ENCODE peak calls at places on chromosomes 16 and 17, in six cellular contexts. E is HL-60; P is K562; S is stimulated activated CD4-positive, alpha-beta T cell treated with anti-CD3 and anti-CD28 coated beads, Interleukin-1b, Interleukin-23, amount 100 ng/mL, for 1 hour; J is NCI-H1105 treated with DMSO at 0.1 percent for 48 hours; R is fibroblast of gingiva. M is an unnamed sample.
A peak's percentile ranks its signal among the peaks of the same experiment; 100 is the strongest.

GRCh38 chr17:77842148-77842905 is 116.2 kb upstream of the TNRC6C start:
- DNase-seq in R (no peak), P (no peak), S (no peak), E (no peak), J (no peak), M (no peak)

GRCh38 chr16:928526-928925 is 42.3 kb downstream of the LMF1 start:
- DNase-seq in S (no peak), E (no peak), R (no peak), J (no peak), P (no peak), M (no peak)

GRCh38 chr16:14682121-14682520 is 12.0 kb downstream of the PLA2G10 start:
- DNase-seq in E (no peak), P (no peak), S (no peak), R (no peak), J (no peak), M (no peak)

GRCh38 chr17:40072481-40073346 is 9.9 kb downstream of the THRA start:
- DNase-seq in S (no peak), E (no peak), J (no peak), P (peak; percentile 76), R (peak; percentile 30), M (no peak)

GRCh38 chr17:38743556-38744171 is 4.5 kb downstream of the PCGF2 start:
- DNase-seq in J (peak; percentile 79), S (no peak), P (no peak), E (no peak), R (no peak), M (no peak)

GRCh38 chr16:84922351-84923135 is 88.8 kb downstream of the ZDHHC7 start:
- DNase-seq in E (no peak), S (no peak), J (peak; percentile 22), R (no peak), P (no peak), M (no peak)

GRCh38 chr17:40450175-40450574 is 6.9 kb downstream of the IGFBP4 start:
- DNase-seq in S (no peak), E (peak; percentile 56), J (peak; percentile 16), R (peak; percentile 61), P (peak; percentile 78), M (peak; percentile 73)

GRCh38 chr17:39143552-39144093 is 7.8 kb downstream of the PLXDC1 start:
- DNase-seq in P (no peak), J (no peak), E (no peak), S (no peak), R (no peak), M (no peak)

GRCh38 chr16:67210069-67210937 is 11.4 kb downstream of the ELMO3 start:
- DNase-seq in E (no peak), P (no peak), R (no peak), S (no peak), J (no peak), M (no peak)

GRCh38 chr17:9443811-9444210 is 131.8 kb downstream of the STX8 start:
- DNase-seq in R (no peak), P (no peak), S (no peak), E (no peak), J (no peak), M (no peak)

GRCh38 chr17:14866266-14866665 is 398.9 kb downstream of the PMP22 start:
- DNase-seq in R (peak; percentile 70), J (no peak), E (no peak), S (no peak), P (no peak), M (no peak)

GRCh38 chr16:23072769-23073549 is 76.3 kb downstream of the USP31 start:
- DNase-seq in J (no peak), E (no peak), P (peak; percentile 19), R (no peak), S (no peak), M (no peak)

GRCh38 chr16:66741971-66742396 is 9.4 kb downstream of the DYNC1LI2 start:
- DNase-seq in E (no peak), S (no peak), P (no peak), J (no peak), R (no peak), M (no peak)

GRCh38 chr17:53721101-53721500 is 101.6 kb upstream of the KIF2B start:
- DNase-seq in S (no peak), P (no peak), E (no peak), R (no peak), J (no peak), M (no peak)

GRCh38 chr16:74297296-74297665 is 667 bp downstream of the PSMD7 start:
- DNase-seq in J (no peak), R (peak; percentile 16), P (no peak), E (no peak), S (no peak), M (peak; percentile 41)

GRCh38 chr16:35405547-35405946 is 1946.1 kb downstream of the TP53TG3F start:
- DNase-seq in J (no peak), E (no peak), P (no peak), R (no peak), S (no peak), M (no peak)

GRCh38 chr16:77949445-77949844 is 72.9 kb upstream of the CLEC3A start:
- DNase-seq in R (no peak), P (no peak), J (no peak), S (no peak), E (no peak), M (no peak)

GRCh38 chr17:28216528-28216927 is 102.5 kb upstream of the TMEM97 start:
- DNase-seq in J (no peak), E (peak; percentile 10), P (no peak), S (no peak), R (peak; percentile 13), M (no peak)

GRCh38 chr17:77100009-77100408 is 40.8 kb upstream of the SEC14L1 start:
- DNase-seq in P (no peak), R (no peak), J (no peak), S (no peak), E (peak; percentile 97), M (no peak)

GRCh38 chr17:77328823-77329740 is 188.3 kb downstream of the SEC14L1 start:
- DNase-seq in E (no peak), S (no peak), R (no peak), J (no peak), P (no peak), M (no peak)

GRCh38 chr17:58970966-58971575 is 135.6 kb downstream of the TRIM37 start:
- DNase-seq in E (no peak), S (no peak), R (no peak), P (no peak), J (no peak), M (no peak)

M was measured in GM20000.